ENCODE peak calls at places on chromosomes 3 and 15, in four cellular contexts. V, H, K and E are unnamed samples.

GRCh38 chr15:76377751-76378150 is 41.2 kb downstream of the ISL2 start:
- DNase-seq in V (no peak), H (no peak), K (no peak), E (no peak)

GRCh38 chr15:52224211-52224610 is 33.0 kb upstream of the GNB5 start:
- DNase-seq in H (no peak), V (no peak), K (no peak), E (no peak)

GRCh38 chr3:194014756-194015155 is 121.2 kb upstream of the HES1 start:
- DNase-seq in K (no peak), V (no peak), H (no peak), E (no peak)

GRCh38 chr3:50609071-50609742 is 2.4 kb downstream of the CISH start:
- DNase-seq in V (no peak), H (no peak), K (no peak), E (no peak)

GRCh38 chr3:187706966-187707365 is 4.6 kb upstream of the RTP2 start:
- DNase-seq in K (peak; percentile 49), H (no peak), V (no peak), E (no peak)

GRCh38 chr15:29903785-29904464 is 81.7 kb upstream of the TJP1 start:
- DNase-seq in K (no peak), V (no peak), H (no peak), E (no peak)

GRCh38 chr15:63724760-63725159 is 109.0 kb downstream of the HERC1 start:
- DNase-seq in H (no peak), K (no peak), V (no peak), E (no peak)

GRCh38 chr3:45548724-45549123 is 45.8 kb upstream of the LIMD1 start:
- DNase-seq in H (no peak), K (no peak), V (no peak), E (no peak)

GRCh38 chr3:180802837-180803236 is 109.6 kb upstream of the FXR1 start:
- DNase-seq in H (peak; percentile 22), K (peak; percentile 74), V (peak; percentile 15), E (peak; percentile 25)

GRCh38 chr3:110526732-110527727 is 544.6 kb upstream of the NECTIN3 start:
- DNase-seq in H (no peak), K (no peak), V (peak; percentile 58), E (peak; percentile 94)

GRCh38 chr3:56799251-56799882 is 2.4 kb downstream of the ARHGEF3 start:
- DNase-seq in V (peak; percentile 52), K (peak; percentile 96), H (peak; percentile 85), E (peak; percentile 25)